ENCODE peak calls at places on chromosomes 11 and 22, in four cellular contexts. O, K, W and F are unnamed samples. For H3K4me1, the result is how much of the 10 kb centered on the place peaks cover.

GRCh38 chr22:30763815-30764686 is 69.4 kb downstream of the OSBP2 start:
- DNase-seq in O (peak), W (peak), K (no peak), F (no peak)

GRCh38 chr11:111736621-111737055 is 29.6 kb downstream of the PPP2R1B start:
- DNase-seq in W (no peak), O (no peak), K (no peak), F (no peak)

GRCh38 chr11:85912414-85912813 is 57.2 kb downstream of the CCDC83 start:
- DNase-seq in W (no peak), O (no peak), K (no peak), F (no peak)

GRCh38 chr11:76181371-76181770 is 24.9 kb downstream of the WNT11 start:
- DNase-seq in W (no peak), K (no peak), O (no peak), F (no peak)

GRCh38 chr11:134647066-134647746 is 235.2 kb upstream of the B3GAT1 start:
- DNase-seq in K (no peak), O (peak), W (no peak), F (no peak)

GRCh38 chr22:20238567-20239062 is 29.5 kb downstream of the RTN4R start:
- DNase-seq in W (peak), K (peak), O (peak), F (no peak)

GRCh38 chr11:121886005-121886739 is 229.8 kb downstream of the BLID start:
- DNase-seq in O (no peak), W (no peak), K (peak), F (peak)

GRCh38 chr11:118608268-118609214 is 1.1 kb downstream of the PHLDB1 start:
- DNase-seq in W (no peak), K (peak), O (peak), F (peak)

GRCh38 chr11:1453611-1454386 is 32.8 kb downstream of the MOB2 start:
- DNase-seq in O (peak), W (peak), K (no peak), F (no peak)

GRCh38 chr22:21734540-21735197 is 925 bp downstream of the YPEL1 start:
- DNase-seq in W (no peak), O (no peak), K (no peak), F (no peak)

GRCh38 chr11:92826136-92826535 is 143.3 kb upstream of the MTNR1B start:
- DNase-seq in K (no peak), O (no peak), W (no peak), F (no peak)

GRCh38 chr11:112999518-112999917 is 38.3 kb downstream of the NCAM1 start:
- DNase-seq in K (no peak), O (no peak), W (no peak), F (no peak)

GRCh38 chr11:279966-280761 is 2.0 kb downstream of the NLRP6 start:
- DNase-seq in O (no peak), K (peak), W (no peak), F (no peak)

GRCh38 chr22:29733362-29734322 is 13.8 kb downstream of the CABP7 start:
- DNase-seq in O (no peak), K (no peak), W (no peak), F (no peak)

GRCh38 chr11:27618591-27618990 is 81.7 kb downstream of the BDNF start:
- DNase-seq in K (no peak), W (no peak), O (no peak), F (no peak)

GRCh38 chr22:33213383-33214075 is 155.3 kb upstream of the SYN3 start:
- DNase-seq in K (no peak), W (no peak), O (no peak), F (no peak)

GRCh38 chr11:16097543-16097942 is 258.8 kb downstream of the SOX6 start:
- DNase-seq in K (no peak), W (no peak), O (no peak), F (no peak)

GRCh38 chr11:33065445-33066178 is 26.2 kb downstream of the TCP11L1 start:
- DNase-seq in K (peak), W (peak), O (peak), F (peak)

GRCh38 chr22:37189011-37189466 is 992 bp upstream of the C1QTNF6 start:
- DNase-seq in K (no peak), W (no peak), O (no peak), F (no peak)

GRCh38 chr11:85742348-85742747 is 56.4 kb upstream of the CCDC89 start:
- DNase-seq in W (no peak), O (no peak), K (no peak), F (no peak)

GRCh38 chr22:21946262-21946925 is 6.3 kb downstream of the PPM1F start:
- DNase-seq in K (no peak), O (no peak), W (no peak), F (no peak)

GRCh38 chr22:38833061-38833460 is 10.8 kb downstream of the NPTXR start:
- DNase-seq in O (no peak), K (no peak), W (no peak), F (no peak)

GRCh38 chr11:127693686-127694085 is 693.1 kb upstream of the KIRREL3 start:
- DNase-seq in W (no peak), K (no peak), O (no peak), F (no peak)

GRCh38 chr11:16739326-16739875 is 954 bp downstream of the C11orf58 start:
- DNase-seq in O (no peak), W (no peak), K (no peak), F (no peak)

GRCh38 chr11:45659031-45659817 is 6.2 kb downstream of the CHST1 start:
- DNase-seq in O (no peak), W (no peak), K (peak), F (no peak)

GRCh38 chr11:57399221-57399620 is 8.8 kb upstream of the PRG2 start:
- DNase-seq in W (no peak), K (no peak), O (no peak), F (no peak)

GRCh38 chr22:30186535-30186934 is 60.0 kb downstream of the LIF start:
- DNase-seq in O (no peak), K (no peak), W (no peak), F (no peak)

GRCh38 chr11:128726464-128727139 is 32.7 kb downstream of the FLI1 start:
- DNase-seq in O (no peak), K (no peak), W (no peak), F (no peak)
- TF ChIP-seq EP300 in O (no peak), K (no peak), W (no peak), F (no peak)

GRCh38 chr11:72807789-72808188 is 6.4 kb upstream of the ATG16L2 start:
- DNase-seq in K (no peak), W (no peak), O (no peak), F (no peak)
- H3K4me1 ChIP-seq in K (under half), W (under half), O (under half), F (under half)

DNA sequence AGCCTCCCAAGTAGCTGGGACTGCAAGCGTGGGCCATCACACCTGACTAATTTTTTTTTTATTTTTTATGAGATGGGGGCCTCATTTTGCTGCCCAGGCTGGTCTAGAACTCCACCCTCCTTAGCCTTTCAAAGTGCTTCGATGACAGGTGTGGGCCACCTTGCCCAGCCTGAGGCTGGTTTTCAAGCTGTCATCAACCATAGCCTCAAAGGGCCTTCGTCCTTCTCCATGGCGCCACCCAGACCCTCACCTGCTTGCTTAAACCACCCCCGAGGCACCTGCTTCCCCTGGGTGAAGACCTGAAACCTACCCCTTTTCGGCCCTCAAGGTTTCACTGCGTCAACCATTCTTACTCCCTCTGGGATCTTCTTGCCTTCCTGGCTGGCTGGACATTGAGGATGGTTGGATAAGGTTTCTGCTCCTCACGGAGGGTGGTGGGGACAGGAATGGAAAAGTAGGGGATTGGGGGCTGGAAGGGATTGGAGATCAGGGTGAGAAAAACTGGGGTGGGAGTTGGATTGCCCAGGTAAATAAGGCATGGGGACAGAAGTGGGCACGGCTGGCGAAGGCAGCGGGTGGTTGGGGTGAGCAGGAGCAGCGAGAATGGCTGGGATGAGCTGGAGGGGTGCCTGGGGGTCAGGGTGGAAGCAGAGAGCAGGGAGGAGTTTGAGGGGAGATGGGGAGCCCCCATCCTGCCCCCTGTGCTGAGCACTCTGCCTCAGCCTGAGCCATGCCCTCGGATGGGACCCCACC is 2.8 kb upstream of the ACR start:
- DNase-seq in K (peak), O (peak), W (no peak), F (peak)
- TF ChIP-seq EP300 in K (no peak), O (no peak), W (no peak), F (no peak)

DNA sequence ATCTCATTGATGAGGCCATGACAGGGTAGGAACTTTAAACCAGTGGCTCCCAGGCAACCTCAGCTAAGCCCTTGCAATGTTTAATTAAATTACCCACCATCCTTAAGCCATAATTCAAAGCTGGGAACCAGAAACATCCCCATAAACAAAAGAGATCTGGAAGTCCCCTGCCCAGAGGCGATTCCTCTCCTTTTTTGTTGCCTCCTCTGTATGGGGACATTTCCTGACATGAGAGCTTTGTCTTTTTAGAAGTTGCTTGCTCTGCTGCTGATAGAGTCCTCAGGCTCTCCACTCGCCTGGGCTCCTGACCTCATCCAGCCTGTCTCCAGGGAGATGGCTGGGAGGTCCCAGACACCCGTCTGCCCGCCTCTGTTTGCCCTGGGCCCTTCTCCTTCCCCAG is 3.2 kb downstream of the DTX4 start:
- DNase-seq in W (no peak), K (no peak), O (no peak), F (no peak)
- H3K4me1 ChIP-seq in W (under half), K (under half), O (under half), F (under half)

DNA sequence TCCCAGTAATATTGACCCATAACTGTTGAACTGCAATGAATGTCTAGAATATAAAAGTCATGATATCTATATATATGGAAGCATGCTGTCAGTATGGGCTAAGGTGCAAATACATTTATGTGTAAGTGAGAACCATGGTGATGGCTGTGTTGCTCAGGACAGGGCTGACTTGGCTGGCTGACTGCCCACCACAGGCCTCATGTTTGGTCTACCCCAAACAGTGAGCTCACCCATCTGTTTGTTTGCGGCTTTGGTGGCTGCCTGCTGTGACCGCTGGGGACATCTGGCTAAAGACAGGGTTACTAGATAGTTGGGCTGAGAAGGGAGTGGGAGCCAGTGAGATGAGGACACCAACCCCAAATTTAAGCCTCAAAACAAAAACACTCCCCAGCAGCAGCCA is 6.3 kb downstream of the CD44 start:
- DNase-seq in W (no peak), O (peak), K (no peak), F (no peak)
- TF ChIP-seq EP300 in W (no peak), O (no peak), K (no peak), F (no peak)

GRCh38 chr11:14331476-14332136 is 27.4 kb downstream of the RRAS2 start:
- DNase-seq in O (no peak), W (no peak), K (no peak), F (no peak)

GRCh38 chr11:14334193-14334592 is 24.8 kb downstream of the RRAS2 start:
- DNase-seq in K (no peak), W (no peak), O (no peak), F (no peak)

GRCh38 chr11:14327105-14327504 is 31.9 kb downstream of the RRAS2 start:
- DNase-seq in O (no peak), W (no peak), K (no peak), F (no peak)

GRCh38 chr11:14334893-14335292 is 24.1 kb downstream of the RRAS2 start:
- DNase-seq in K (no peak), W (no peak), O (no peak), F (no peak)

DNA sequence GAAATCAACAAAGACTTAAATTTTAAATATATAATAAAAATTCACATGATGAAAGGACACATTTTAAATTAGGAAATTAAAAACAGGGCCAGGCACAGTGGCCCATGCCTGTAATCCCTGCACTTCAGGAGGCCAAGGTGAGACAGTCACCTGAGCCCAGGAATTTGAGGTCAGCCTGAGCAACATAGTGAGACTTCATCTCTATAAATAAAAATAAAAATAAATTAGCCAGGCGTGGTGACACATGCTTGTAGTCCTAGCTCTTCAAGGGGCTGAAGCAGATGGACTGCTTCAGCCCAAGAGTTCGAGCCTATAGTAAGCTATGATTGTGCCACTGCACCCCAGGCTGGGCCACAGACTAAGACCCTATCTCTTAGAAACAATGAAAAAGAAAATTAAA is 29.3 kb downstream of the RRAS2 start:
- DNase-seq in K (no peak), O (no peak), W (no peak), F (no peak)
- H3K4me1 ChIP-seq in K (under half), O (under half), W (under half), F (under half)

DNA sequence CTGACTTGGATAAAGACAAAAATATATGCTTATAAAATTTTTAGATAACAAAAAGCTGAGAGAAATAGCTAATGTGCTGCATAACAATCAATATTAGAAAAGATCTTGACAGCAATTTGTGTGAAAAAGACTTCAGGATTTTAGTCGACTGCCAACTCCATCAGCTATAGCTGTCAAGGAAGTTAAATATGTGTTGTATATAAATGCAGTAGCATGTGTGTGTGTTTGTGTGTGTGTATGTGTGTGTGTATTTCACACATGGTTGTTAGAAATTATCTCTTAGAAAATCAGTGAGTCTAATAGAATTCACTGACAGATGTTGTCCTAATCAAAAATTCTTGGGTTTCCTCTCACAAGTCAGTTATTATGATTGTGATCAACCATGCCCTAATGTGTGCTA is 171.2 kb downstream of the CASP12 start:
- DNase-seq in K (no peak), W (no peak), O (no peak), F (no peak)
- TF ChIP-seq EP300 in K (no peak), W (no peak), O (no peak), F (no peak)

DNA sequence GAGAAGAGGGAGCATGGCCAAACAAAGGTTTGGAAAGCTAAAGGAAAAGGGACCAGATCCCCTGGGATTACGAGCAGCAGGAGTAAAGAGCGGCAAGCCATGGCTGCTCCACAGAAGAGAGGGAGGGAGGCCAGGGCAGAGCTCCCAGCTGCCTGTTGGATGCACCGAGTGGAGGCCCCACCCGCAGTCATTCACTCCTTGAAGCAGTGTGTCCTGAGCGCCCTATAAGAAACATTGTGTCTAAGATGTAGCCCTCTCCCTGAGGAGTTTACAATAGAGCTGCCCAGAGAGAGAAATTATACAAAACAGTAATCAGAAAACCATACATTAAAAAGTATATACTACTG is 54.7 kb upstream of the CSNK2A3 start:
- DNase-seq in K (no peak), W (no peak), O (no peak), F (no peak)
- H3K4me1 ChIP-seq in K (under half), W (under half), O (under half), F (under half)

GRCh38 chr11:60762851-60763691 is 6.4 kb downstream of the MS4A15 start:
- DNase-seq in K (no peak), O (no peak), W (no peak), F (no peak)
- TF ChIP-seq EP300 in K (no peak), O (no peak), W (no peak), F (no peak)

GRCh38 chr11:114157476-114158050 is 98.1 kb downstream of the ZBTB16 start:
- DNase-seq in O (no peak), K (no peak), W (no peak), F (no peak)

GRCh38 chr11:114159320-114159719 is 99.8 kb downstream of the ZBTB16 start:
- DNase-seq in W (no peak), O (no peak), K (no peak), F (peak)

GRCh38 chr11:114160884-114161283 is 101.4 kb downstream of the ZBTB16 start:
- DNase-seq in W (no peak), K (no peak), O (no peak), F (no peak)

GRCh38 chr11:114159802-114160588 is 100.5 kb downstream of the ZBTB16 start:
- DNase-seq in K (peak), O (peak), W (no peak), F (peak)

GRCh38 chr11:114158886-114159285 is 99.4 kb downstream of the ZBTB16 start:
- DNase-seq in K (no peak), W (no peak), O (no peak), F (no peak)
- H3K4me1 ChIP-seq in K (half or more), W (under half), O (half or more), F (half or more)